ENCODE peak calls at places on chromosomes 2 and 18, in ten cellular contexts. M, D, G, X, S, U, N, P, J and K are unnamed samples.

GRCh38 chr2:136932700-136933099 is 167.4 kb downstream of the THSD7B start:
- DNase-seq in M (peak), X (no peak), G (no peak), S (no peak), U (no peak), D (no peak), N (no peak), P (no peak), J (peak), K (no peak)

GRCh38 chr2:16206191-16206944 is 266.0 kb downstream of the MYCN start:
- DNase-seq in N (no peak), G (no peak), U (no peak), X (no peak), D (no peak), S (no peak), J (no peak), M (no peak), P (no peak), K (no peak)

GRCh38 chr2:195498176-195498575 is 158.8 kb upstream of the SLC39A10 start:
- DNase-seq in D (no peak), M (peak), G (peak), X (peak), P (no peak), N (peak), S (no peak), U (peak), J (peak), K (peak)

GRCh38 chr2:181812106-181812745 is 79.3 kb upstream of the ITPRID2 start:
- DNase-seq in P (no peak), M (peak), N (no peak), U (no peak), S (no peak), G (no peak), D (no peak), J (peak), X (no peak), K (no peak)

GRCh38 chr2:19649107-19649506 is 252.7 kb downstream of the TTC32 start:
- DNase-seq in X (no peak), M (no peak), D (peak), U (no peak), N (no peak), G (no peak), S (no peak), J (peak), P (no peak), K (no peak)

GRCh38 chr2:17813015-17813741 is 3.1 kb upstream of the MSGN1 start:
- DNase-seq in P (no peak), M (no peak), N (no peak), G (no peak), X (peak), J (no peak), S (no peak), D (peak), U (no peak), K (no peak)

GRCh38 chr18:51400721-51401120 is 203.2 kb upstream of the MEX3C start:
- DNase-seq in X (no peak), P (no peak), G (no peak), J (peak), N (no peak), D (no peak), M (no peak), U (no peak), S (no peak), K (no peak)

GRCh38 chr18:63492851-63493250 is 16.1 kb downstream of the SERPINB5 start:
- DNase-seq in J (no peak), U (no peak), P (no peak), M (no peak), D (no peak), G (no peak), X (no peak), S (no peak), N (no peak), K (no peak)

GRCh38 chr2:224850081-224850480 is 133.9 kb upstream of the CCDC195 start:
- DNase-seq in M (no peak), X (no peak), G (no peak), J (no peak), N (no peak), U (no peak), P (no peak), D (no peak), S (no peak), K (no peak)

GRCh38 chr2:240355962-240356361 is 79.5 kb upstream of the GPC1 start:
- DNase-seq in D (no peak), G (no peak), M (no peak), J (no peak), X (no peak), U (no peak), N (no peak), P (no peak), S (no peak), K (no peak)

GRCh38 chr18:55115606-55116005 is 156.3 kb upstream of the CCDC68 start:
- DNase-seq in M (no peak), J (no peak), G (no peak), X (no peak), P (no peak), D (no peak), N (no peak), S (no peak), U (no peak), K (no peak)

GRCh38 chr2:38076250-38076709 is 329 bp upstream of the CYP1B1 start:
- DNase-seq in P (peak), X (no peak), S (no peak), N (peak), J (peak), M (peak), D (peak), G (peak), U (no peak), K (no peak)

GRCh38 chr18:61731693-61732376 is 161.0 kb downstream of the RNF152 start:
- DNase-seq in S (no peak), G (no peak), M (no peak), D (no peak), J (peak), U (no peak), N (no peak), P (no peak), X (no peak), K (no peak)

GRCh38 chr18:48181132-48181823 is 227.9 kb downstream of the ZBTB7C start:
- DNase-seq in X (peak), G (no peak), S (no peak), N (no peak), P (no peak), M (no peak), U (no peak), D (no peak), J (no peak), K (no peak)

GRCh38 chr2:28436525-28437051 is 43.9 kb downstream of the FOSL2 start:
- DNase-seq in N (no peak), M (no peak), J (no peak), G (no peak), X (no peak), P (no peak), S (no peak), U (no peak), D (no peak), K (no peak)

GRCh38 chr18:41073372-41073954 is 881.6 kb upstream of the PIK3C3 start:
- DNase-seq in G (no peak), J (peak), M (peak), X (no peak), U (no peak), S (no peak), P (no peak), N (no peak), D (peak), K (no peak)

GRCh38 chr2:201158111-201158929 is 24.6 kb upstream of the CASP10 start:
- DNase-seq in D (peak), X (peak), S (no peak), P (peak), J (peak), U (peak), N (peak), M (peak), G (peak), K (peak)

GRCh38 chr18:59514193-59514592 is 155.1 kb upstream of the LMAN1 start:
- DNase-seq in P (peak), J (peak), S (no peak), U (no peak), G (no peak), D (peak), M (peak), N (peak), X (no peak), K (no peak)